ENCODE peak calls at places on chromosomes 2 and 18, in six cellular contexts. S is H1, C is IMR-90, X is mesenchymal stem cell, O is neuronal stem cell, R is H9. M is an unnamed sample.

GRCh38 chr2:98479959-98480524 is 35.4 kb downstream of the INPP4A start:
- DNase-seq in S (no peak), C (peak; percentile 62), X (peak; percentile 42), O (no peak), R (no peak), M (no peak)

GRCh38 chr18:78818495-78818894 is 161.1 kb upstream of the SALL3 start:
- DNase-seq in S (no peak), C (no peak), X (no peak), O (no peak), R (no peak), M (no peak)

GRCh38 chr2:181203412-181203811 is 223.0 kb downstream of the UBE2E3 start:
- DNase-seq in S (no peak), C (peak; percentile 83), X (peak; percentile 54), O (no peak), R (no peak), M (no peak)

GRCh38 chr18:57445488-57446319 is 10.5 kb downstream of the ONECUT2 start:
- DNase-seq in S (no peak), C (no peak), X (no peak), O (no peak), R (no peak), M (no peak)

GRCh38 chr18:52340466-52341378 is 725 bp downstream of the DCC start:
- DNase-seq in S (no peak), C (no peak), X (no peak), O (no peak), R (no peak), M (no peak)

GRCh38 chr2:121662651-121663050 is 13.4 kb upstream of the CLASP1 start:
- DNase-seq in S (no peak), C (peak; percentile 60), X (no peak), O (no peak), R (no peak), M (no peak)

GRCh38 chr2:113755690-113756063 is 765 bp downstream of the SLC35F5 start:
- DNase-seq in S (no peak), C (peak; percentile 17), X (peak; percentile 52), O (no peak), R (no peak), M (peak; percentile 32)

GRCh38 chr2:25254961-25255360 is 86.6 kb upstream of the POMC start:
- DNase-seq in S (no peak), C (no peak), X (no peak), O (no peak), R (no peak), M (no peak)

GRCh38 chr2:937530-937929 is 13.1 kb upstream of the SNTG2 start:
- DNase-seq in S (no peak), C (no peak), X (no peak), O (no peak), R (no peak), M (peak; percentile 77)

GRCh38 chr2:64837925-64838641 is 151.1 kb upstream of the SLC1A4 start:
- DNase-seq in S (no peak), C (no peak), X (no peak), O (no peak), R (no peak), M (no peak)

GRCh38 chr2:23620841-23621341 is 235.9 kb downstream of the KLHL29 start:
- DNase-seq in S (no peak), C (peak; percentile 55), X (peak; percentile 63), O (no peak), R (no peak), M (no peak)

GRCh38 chr2:176171331-176172006 is 14.4 kb downstream of the HOXD3 start:
- DNase-seq in S (no peak), C (no peak), X (no peak), O (no peak), R (peak; percentile 70), M (no peak)

GRCh38 chr2:120398961-120399888 is 53.3 kb downstream of the INHBB start:
- DNase-seq in S (no peak), C (no peak), X (no peak), O (no peak), R (peak; percentile 23), M (peak; percentile 97)

GRCh38 chr2:12959935-12960334 is 243.2 kb downstream of the TRIB2 start:
- DNase-seq in S (no peak), C (no peak), X (no peak), O (no peak), R (no peak), M (no peak)

GRCh38 chr2:229150317-229150716 is 120.8 kb downstream of the PID1 start:
- DNase-seq in S (no peak), C (no peak), X (no peak), O (no peak), R (no peak), M (peak; percentile 41)

GRCh38 chr2:165863816-165864221 is 69.8 kb upstream of the GALNT3 start:
- DNase-seq in S (no peak), C (no peak), X (no peak), O (no peak), R (no peak), M (no peak)

GRCh38 chr2:206616141-206616540 is 26.1 kb upstream of the FAM237A start:
- DNase-seq in S (no peak), C (peak; percentile 12), X (peak; percentile 9), O (no peak), R (no peak), M (no peak)

GRCh38 chr2:100900156-100900795 is 80.3 kb downstream of the NPAS2 start:
- DNase-seq in S (no peak), C (peak; percentile 24), X (no peak), O (no peak), R (no peak), M (no peak)

GRCh38 chr2:183057333-183057985 is 19.2 kb upstream of the NCKAP1 start:
- DNase-seq in S (no peak), C (no peak), X (no peak), O (no peak), R (no peak), M (no peak)

GRCh38 chr2:150167711-150168110 is 319.8 kb downstream of the RND3 start:
- DNase-seq in S (no peak), C (peak; percentile 77), X (peak; percentile 58), O (no peak), R (no peak), M (no peak)

GRCh38 chr2:236774171-236774570 is 204.5 kb downstream of the ACKR3 start:
- DNase-seq in S (no peak), C (no peak), X (peak; percentile 19), O (no peak), R (no peak), M (peak; percentile 88)

GRCh38 chr18:22594155-22594690 is 176.5 kb upstream of the CTAGE1 start:
- DNase-seq in S (no peak), C (no peak), X (no peak), O (no peak), R (peak; percentile 48), M (no peak)

GRCh38 chr2:95728878-95729511 is 137.2 kb downstream of the TRIM43 start:
- DNase-seq in S (no peak), C (peak; percentile 89), X (peak; percentile 41), O (peak; percentile 53), R (peak; percentile 52), M (peak; percentile 75)

GRCh38 chr2:117127680-117128079 is 686.8 kb upstream of the DDX18 start:
- DNase-seq in S (no peak), C (no peak), X (peak; percentile 89), O (no peak), R (no peak), M (no peak)

GRCh38 chr2:73907840-73908452 is 15.1 kb downstream of the ACTG2 start:
- DNase-seq in S (peak; percentile 27), C (peak; percentile 62), X (no peak), O (no peak), R (peak; percentile 71), M (no peak)

GRCh38 chr2:166167451-166167850 is 39.6 kb upstream of the SCN1A start:
- DNase-seq in S (no peak), C (peak; percentile 39), X (no peak), O (no peak), R (no peak), M (no peak)

GRCh38 chr2:99977947-99978346 is 164.4 kb downstream of the AFF3 start:
- DNase-seq in S (no peak), C (no peak), X (no peak), O (no peak), R (no peak), M (no peak)

GRCh38 chr2:84830095-84830494 is 50.8 kb downstream of the TRABD2A start:
- DNase-seq in S (no peak), C (no peak), X (no peak), O (no peak), R (peak; percentile 67), M (peak; percentile 14)

GRCh38 chr2:74690571-74690970 is 36.5 kb downstream of the SEMA4F start:
- DNase-seq in S (no peak), C (peak; percentile 71), X (peak; percentile 72), O (peak; percentile 56), R (no peak), M (peak; percentile 49)

GRCh38 chr2:23230885-23231284 is 154.1 kb upstream of the KLHL29 start:
- DNase-seq in S (no peak), C (no peak), X (no peak), O (no peak), R (peak; percentile 62), M (no peak)

GRCh38 chr2:16506366-16506765 is 159.3 kb downstream of the CYRIA start:
- DNase-seq in S (no peak), C (no peak), X (no peak), O (no peak), R (no peak), M (no peak)

GRCh38 chr18:9922592-9923308 is 8.9 kb downstream of the VAPA start:
- DNase-seq in S (no peak), C (no peak), X (no peak), O (no peak), R (no peak), M (no peak)
- H3K14ac ChIP-seq in S (no peak overlapping the region), C (no peak overlapping the region), X (no peak overlapping the region), O (no peak overlapping the region), R (no peak overlapping the region), M (no peak overlapping the region)

DNA sequence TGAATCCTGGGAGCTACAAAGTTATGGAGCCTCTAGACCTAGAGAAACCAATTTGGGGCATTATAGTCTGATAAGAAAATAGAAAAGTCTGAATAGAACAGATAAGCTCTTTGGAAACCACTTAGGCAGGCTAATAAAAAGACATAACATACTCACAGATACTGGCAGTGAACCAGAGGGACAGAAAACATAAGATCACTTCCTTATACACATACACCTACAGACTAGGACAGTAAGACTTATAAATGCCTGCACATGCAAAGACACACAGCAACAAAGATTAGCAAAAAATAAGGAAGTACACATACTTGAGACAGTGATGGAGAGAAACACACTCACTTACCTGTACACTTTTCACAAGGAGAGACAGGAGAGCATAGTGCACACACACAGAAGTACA is 20.0 kb downstream of the SMC6 start:
- DNase-seq in S (no peak), C (no peak), X (no peak), O (no peak), R (no peak), M (no peak)
- H3K14ac ChIP-seq in S (no peak overlapping the region), C (no peak overlapping the region), X (no peak overlapping the region), O (no peak overlapping the region), R (no peak overlapping the region), M (no peak overlapping the region)

GRCh38 chr2:78766459-78766858 is 259.0 kb upstream of the REG3G start:
- DNase-seq in S (no peak), C (no peak), X (no peak), O (no peak), R (no peak), M (no peak)
- H3K14ac ChIP-seq in S (no peak overlapping the region), C (no peak overlapping the region), X (no peak overlapping the region), O (no peak overlapping the region), R (no peak overlapping the region), M (no peak overlapping the region)

DNA sequence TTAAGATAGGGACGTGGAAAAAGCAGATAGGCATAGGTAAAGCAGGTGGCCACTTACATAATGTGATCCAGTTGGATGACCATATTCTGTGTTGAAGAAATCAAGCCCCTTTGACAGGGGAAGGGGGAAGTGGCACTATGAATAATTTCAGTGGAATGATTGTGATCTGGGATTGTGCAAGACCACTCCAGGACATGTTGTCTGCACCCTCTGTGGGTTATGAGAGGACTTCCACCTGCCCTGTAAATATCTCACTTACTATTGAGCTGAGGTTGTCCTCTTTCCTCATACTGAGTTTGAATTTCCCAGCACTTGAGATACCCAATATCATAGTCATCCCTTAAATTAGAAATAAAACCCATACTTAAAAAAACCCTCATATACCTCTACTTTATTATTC is 220.7 kb downstream of the IRS1 start:
- DNase-seq in S (no peak), C (peak; percentile 30), X (peak; percentile 39), O (no peak), R (no peak), M (peak; percentile 64)
- H3K14ac ChIP-seq in S (no peak overlapping the region), C (peak overlapping the region; percentile 17), X (no peak overlapping the region), O (no peak overlapping the region), R (no peak overlapping the region), M (no peak overlapping the region)